ENCODE peak calls at places on chromosomes 12 and 14, in ten cellular contexts. One of them, this sample, is unnamed.

GRCh38 chr14:64196668-64197411 is 97.3 kb downstream of the ESR2 start:
- DNase-seq in NCI-H345: peak
- DNase-seq in mucosa of descending colon: peak
- DNase-seq in activated CD8-positive, alpha-beta memory T cell treated with anti-CD3 and anti-CD28 coated beads for 1 hour: no peak
- DNase-seq in T-helper 17 cell: no peak
- DNase-seq in HEK293T: peak
- DNase-seq in stimulated activated CD8-positive, alpha-beta memory T cell treated with anti-CD3 and anti-CD28 coated beads, Interleukin-15, amount 100 ng/mL, for 4 hours: no peak
- DNase-seq in posterior cingulate gyrus: peak
- DNase-seq in fibroblast of lung: peak
- DNase-seq in HT1080: peak
- DNase-seq in this sample: peak

GRCh38 chr14:30601579-30601916 is 20.6 kb upstream of the SCFD1 start:
- DNase-seq in NCI-H345: no peak
- DNase-seq in mucosa of descending colon: no peak
- DNase-seq in activated CD8-positive, alpha-beta memory T cell treated with anti-CD3 and anti-CD28 coated beads for 1 hour: no peak
- DNase-seq in T-helper 17 cell: no peak
- DNase-seq in HEK293T: no peak
- DNase-seq in stimulated activated CD8-positive, alpha-beta memory T cell treated with anti-CD3 and anti-CD28 coated beads, Interleukin-15, amount 100 ng/mL, for 4 hours: no peak
- DNase-seq in posterior cingulate gyrus: no peak
- DNase-seq in fibroblast of lung: no peak
- DNase-seq in HT1080: no peak
- DNase-seq in this sample: no peak

GRCh38 chr12:28550757-28551381 is 360.6 kb downstream of the CCDC91 start:
- DNase-seq in NCI-H345: no peak
- DNase-seq in mucosa of descending colon: no peak
- DNase-seq in activated CD8-positive, alpha-beta memory T cell treated with anti-CD3 and anti-CD28 coated beads for 1 hour: no peak
- DNase-seq in T-helper 17 cell: no peak
- DNase-seq in HEK293T: no peak
- DNase-seq in stimulated activated CD8-positive, alpha-beta memory T cell treated with anti-CD3 and anti-CD28 coated beads, Interleukin-15, amount 100 ng/mL, for 4 hours: no peak
- DNase-seq in posterior cingulate gyrus: no peak
- DNase-seq in fibroblast of lung: peak
- DNase-seq in HT1080: peak
- DNase-seq in this sample: no peak

GRCh38 chr12:102061096-102061555 is 665 bp downstream of the WASHC3 start:
- DNase-seq in NCI-H345: no peak
- DNase-seq in mucosa of descending colon: peak
- DNase-seq in activated CD8-positive, alpha-beta memory T cell treated with anti-CD3 and anti-CD28 coated beads for 1 hour: no peak
- DNase-seq in T-helper 17 cell: peak
- DNase-seq in HEK293T: no peak
- DNase-seq in stimulated activated CD8-positive, alpha-beta memory T cell treated with anti-CD3 and anti-CD28 coated beads, Interleukin-15, amount 100 ng/mL, for 4 hours: no peak
- DNase-seq in posterior cingulate gyrus: no peak
- DNase-seq in fibroblast of lung: peak
- DNase-seq in HT1080: no peak
- DNase-seq in this sample: no peak

GRCh38 chr14:92755495-92755894 is 7.1 kb upstream of the LGMN start:
- DNase-seq in NCI-H345: no peak
- DNase-seq in mucosa of descending colon: no peak
- DNase-seq in activated CD8-positive, alpha-beta memory T cell treated with anti-CD3 and anti-CD28 coated beads for 1 hour: no peak
- DNase-seq in T-helper 17 cell: no peak
- DNase-seq in HEK293T: no peak
- DNase-seq in stimulated activated CD8-positive, alpha-beta memory T cell treated with anti-CD3 and anti-CD28 coated beads, Interleukin-15, amount 100 ng/mL, for 4 hours: no peak
- DNase-seq in posterior cingulate gyrus: no peak
- DNase-seq in fibroblast of lung: peak
- DNase-seq in HT1080: no peak
- DNase-seq in this sample: no peak

GRCh38 chr12:48873096-48873495 is 7.4 kb upstream of the RND1 start:
- DNase-seq in NCI-H345: no peak
- DNase-seq in mucosa of descending colon: no peak
- DNase-seq in activated CD8-positive, alpha-beta memory T cell treated with anti-CD3 and anti-CD28 coated beads for 1 hour: no peak
- DNase-seq in T-helper 17 cell: no peak
- DNase-seq in HEK293T: no peak
- DNase-seq in stimulated activated CD8-positive, alpha-beta memory T cell treated with anti-CD3 and anti-CD28 coated beads, Interleukin-15, amount 100 ng/mL, for 4 hours: no peak
- DNase-seq in posterior cingulate gyrus: no peak
- DNase-seq in fibroblast of lung: no peak
- DNase-seq in HT1080: no peak
- DNase-seq in this sample: no peak

GRCh38 chr14:22070119-22070982 is 396.7 kb upstream of the OR4E1 start:
- DNase-seq in NCI-H345: no peak
- DNase-seq in mucosa of descending colon: peak
- DNase-seq in activated CD8-positive, alpha-beta memory T cell treated with anti-CD3 and anti-CD28 coated beads for 1 hour: no peak
- DNase-seq in T-helper 17 cell: peak
- DNase-seq in HEK293T: peak
- DNase-seq in stimulated activated CD8-positive, alpha-beta memory T cell treated with anti-CD3 and anti-CD28 coated beads, Interleukin-15, amount 100 ng/mL, for 4 hours: no peak
- DNase-seq in posterior cingulate gyrus: no peak
- DNase-seq in fibroblast of lung: peak
- DNase-seq in HT1080: peak
- DNase-seq in this sample: peak

GRCh38 chr12:2451025-2451424 is 343.7 kb upstream of the FKBP4 start:
- DNase-seq in NCI-H345: no peak
- DNase-seq in mucosa of descending colon: no peak
- DNase-seq in activated CD8-positive, alpha-beta memory T cell treated with anti-CD3 and anti-CD28 coated beads for 1 hour: no peak
- DNase-seq in T-helper 17 cell: no peak
- DNase-seq in HEK293T: no peak
- DNase-seq in stimulated activated CD8-positive, alpha-beta memory T cell treated with anti-CD3 and anti-CD28 coated beads, Interleukin-15, amount 100 ng/mL, for 4 hours: no peak
- DNase-seq in posterior cingulate gyrus: no peak
- DNase-seq in fibroblast of lung: no peak
- DNase-seq in HT1080: no peak
- DNase-seq in this sample: no peak

GRCh38 chr14:96038920-96039632 is at the start of gene C14orf132:
- DNase-seq in NCI-H345: peak
- DNase-seq in mucosa of descending colon: peak
- DNase-seq in activated CD8-positive, alpha-beta memory T cell treated with anti-CD3 and anti-CD28 coated beads for 1 hour: no peak
- DNase-seq in T-helper 17 cell: peak
- DNase-seq in HEK293T: peak
- DNase-seq in stimulated activated CD8-positive, alpha-beta memory T cell treated with anti-CD3 and anti-CD28 coated beads, Interleukin-15, amount 100 ng/mL, for 4 hours: no peak
- DNase-seq in posterior cingulate gyrus: peak
- DNase-seq in fibroblast of lung: peak
- DNase-seq in HT1080: peak
- DNase-seq in this sample: peak

GRCh38 chr14:55136868-55137785 is 8.1 kb downstream of the LGALS3 start:
- DNase-seq in NCI-H345: no peak
- DNase-seq in mucosa of descending colon: peak
- DNase-seq in activated CD8-positive, alpha-beta memory T cell treated with anti-CD3 and anti-CD28 coated beads for 1 hour: no peak
- DNase-seq in T-helper 17 cell: no peak
- DNase-seq in HEK293T: no peak
- DNase-seq in stimulated activated CD8-positive, alpha-beta memory T cell treated with anti-CD3 and anti-CD28 coated beads, Interleukin-15, amount 100 ng/mL, for 4 hours: no peak
- DNase-seq in posterior cingulate gyrus: peak
- DNase-seq in fibroblast of lung: peak
- DNase-seq in HT1080: no peak
- DNase-seq in this sample: peak

GRCh38 chr12:130120012-130120805 is 42.1 kb upstream of the FZD10 start:
- DNase-seq in NCI-H345: no peak
- DNase-seq in mucosa of descending colon: no peak
- DNase-seq in activated CD8-positive, alpha-beta memory T cell treated with anti-CD3 and anti-CD28 coated beads for 1 hour: no peak
- DNase-seq in T-helper 17 cell: no peak
- DNase-seq in HEK293T: no peak
- DNase-seq in stimulated activated CD8-positive, alpha-beta memory T cell treated with anti-CD3 and anti-CD28 coated beads, Interleukin-15, amount 100 ng/mL, for 4 hours: no peak
- DNase-seq in posterior cingulate gyrus: no peak
- DNase-seq in fibroblast of lung: no peak
- DNase-seq in HT1080: no peak
- DNase-seq in this sample: no peak

GRCh38 chr14:74501135-74501614 is 7.6 kb downstream of the ISCA2 start:
- DNase-seq in NCI-H345: peak
- DNase-seq in mucosa of descending colon: peak
- DNase-seq in activated CD8-positive, alpha-beta memory T cell treated with anti-CD3 and anti-CD28 coated beads for 1 hour: no peak
- DNase-seq in T-helper 17 cell: no peak
- DNase-seq in HEK293T: peak
- DNase-seq in stimulated activated CD8-positive, alpha-beta memory T cell treated with anti-CD3 and anti-CD28 coated beads, Interleukin-15, amount 100 ng/mL, for 4 hours: no peak
- DNase-seq in posterior cingulate gyrus: peak
- DNase-seq in fibroblast of lung: peak
- DNase-seq in HT1080: no peak
- DNase-seq in this sample: peak

GRCh38 chr12:68641138-68641537 is 30.4 kb downstream of the RAP1B start:
- DNase-seq in NCI-H345: no peak
- DNase-seq in mucosa of descending colon: peak
- DNase-seq in activated CD8-positive, alpha-beta memory T cell treated with anti-CD3 and anti-CD28 coated beads for 1 hour: no peak
- DNase-seq in T-helper 17 cell: no peak
- DNase-seq in HEK293T: no peak
- DNase-seq in stimulated activated CD8-positive, alpha-beta memory T cell treated with anti-CD3 and anti-CD28 coated beads, Interleukin-15, amount 100 ng/mL, for 4 hours: peak
- DNase-seq in posterior cingulate gyrus: no peak
- DNase-seq in fibroblast of lung: no peak
- DNase-seq in HT1080: no peak
- DNase-seq in this sample: no peak

GRCh38 chr14:33230016-33230415 is 291.3 kb downstream of the NPAS3 start:
- DNase-seq in NCI-H345: peak
- DNase-seq in mucosa of descending colon: no peak
- DNase-seq in activated CD8-positive, alpha-beta memory T cell treated with anti-CD3 and anti-CD28 coated beads for 1 hour: no peak
- DNase-seq in T-helper 17 cell: no peak
- DNase-seq in HEK293T: no peak
- DNase-seq in stimulated activated CD8-positive, alpha-beta memory T cell treated with anti-CD3 and anti-CD28 coated beads, Interleukin-15, amount 100 ng/mL, for 4 hours: no peak
- DNase-seq in posterior cingulate gyrus: no peak
- DNase-seq in fibroblast of lung: no peak
- DNase-seq in HT1080: no peak
- DNase-seq in this sample: no peak

GRCh38 chr12:101857043-101857558 is 20.3 kb upstream of the DRAM1 start:
- DNase-seq in NCI-H345: no peak
- DNase-seq in mucosa of descending colon: no peak
- DNase-seq in activated CD8-positive, alpha-beta memory T cell treated with anti-CD3 and anti-CD28 coated beads for 1 hour: no peak
- DNase-seq in T-helper 17 cell: no peak
- DNase-seq in HEK293T: peak
- DNase-seq in stimulated activated CD8-positive, alpha-beta memory T cell treated with anti-CD3 and anti-CD28 coated beads, Interleukin-15, amount 100 ng/mL, for 4 hours: no peak
- DNase-seq in posterior cingulate gyrus: no peak
- DNase-seq in fibroblast of lung: peak
- DNase-seq in HT1080: peak
- DNase-seq in this sample: no peak

GRCh38 chr12:57996520-57996919 is 55.2 kb downstream of the ATP23 start:
- DNase-seq in NCI-H345: no peak
- DNase-seq in mucosa of descending colon: no peak
- DNase-seq in activated CD8-positive, alpha-beta memory T cell treated with anti-CD3 and anti-CD28 coated beads for 1 hour: no peak
- DNase-seq in T-helper 17 cell: no peak
- DNase-seq in HEK293T: no peak
- DNase-seq in stimulated activated CD8-positive, alpha-beta memory T cell treated with anti-CD3 and anti-CD28 coated beads, Interleukin-15, amount 100 ng/mL, for 4 hours: no peak
- DNase-seq in posterior cingulate gyrus: no peak
- DNase-seq in fibroblast of lung: no peak
- DNase-seq in HT1080: no peak
- DNase-seq in this sample: no peak

GRCh38 chr12:124949066-124949465 is 34.6 kb upstream of the UBC start:
- DNase-seq in NCI-H345: no peak
- DNase-seq in mucosa of descending colon: no peak
- DNase-seq in activated CD8-positive, alpha-beta memory T cell treated with anti-CD3 and anti-CD28 coated beads for 1 hour: no peak
- DNase-seq in T-helper 17 cell: no peak
- DNase-seq in HEK293T: no peak
- DNase-seq in stimulated activated CD8-positive, alpha-beta memory T cell treated with anti-CD3 and anti-CD28 coated beads, Interleukin-15, amount 100 ng/mL, for 4 hours: no peak
- DNase-seq in posterior cingulate gyrus: no peak
- DNase-seq in fibroblast of lung: no peak
- DNase-seq in HT1080: no peak
- DNase-seq in this sample: no peak

GRCh38 chr12:54160807-54161480 is 27.8 kb downstream of the SMUG1 start:
- DNase-seq in NCI-H345: peak
- DNase-seq in mucosa of descending colon: no peak
- DNase-seq in activated CD8-positive, alpha-beta memory T cell treated with anti-CD3 and anti-CD28 coated beads for 1 hour: no peak
- DNase-seq in T-helper 17 cell: no peak
- DNase-seq in HEK293T: no peak
- DNase-seq in stimulated activated CD8-positive, alpha-beta memory T cell treated with anti-CD3 and anti-CD28 coated beads, Interleukin-15, amount 100 ng/mL, for 4 hours: no peak
- DNase-seq in posterior cingulate gyrus: no peak
- DNase-seq in fibroblast of lung: no peak
- DNase-seq in HT1080: no peak
- DNase-seq in this sample: no peak

GRCh38 chr14:88270781-88271180 is 52.3 kb downstream of the KCNK10 start:
- DNase-seq in NCI-H345: no peak
- DNase-seq in mucosa of descending colon: peak
- DNase-seq in activated CD8-positive, alpha-beta memory T cell treated with anti-CD3 and anti-CD28 coated beads for 1 hour: no peak
- DNase-seq in T-helper 17 cell: no peak
- DNase-seq in HEK293T: no peak
- DNase-seq in stimulated activated CD8-positive, alpha-beta memory T cell treated with anti-CD3 and anti-CD28 coated beads, Interleukin-15, amount 100 ng/mL, for 4 hours: no peak
- DNase-seq in posterior cingulate gyrus: no peak
- DNase-seq in fibroblast of lung: no peak
- DNase-seq in HT1080: no peak
- DNase-seq in this sample: no peak

GRCh38 chr12:83123039-83123438 is 436.3 kb downstream of the TMTC2 start:
- DNase-seq in NCI-H345: no peak
- DNase-seq in mucosa of descending colon: no peak
- DNase-seq in activated CD8-positive, alpha-beta memory T cell treated with anti-CD3 and anti-CD28 coated beads for 1 hour: no peak
- DNase-seq in T-helper 17 cell: no peak
- DNase-seq in HEK293T: no peak
- DNase-seq in stimulated activated CD8-positive, alpha-beta memory T cell treated with anti-CD3 and anti-CD28 coated beads, Interleukin-15, amount 100 ng/mL, for 4 hours: no peak
- DNase-seq in posterior cingulate gyrus: no peak
- DNase-seq in fibroblast of lung: no peak
- DNase-seq in HT1080: no peak
- DNase-seq in this sample: no peak

This sample was measured in heart right ventricle.